ENCODE peak calls at places on chromosome 11, in four cellular contexts. K is right atrium auricular region, E is psoas muscle, U is gastrocnemius medialis. J is an unnamed sample.

GRCh38 chr11:73194593-73194992 is 23.5 kb upstream of the P2RY2 start:
- DNase-seq in K (no peak), E (peak; percentile 19), U (peak; percentile 6), J (no peak)

GRCh38 chr11:134949716-134950115 is 537.7 kb upstream of the B3GAT1 start:
- DNase-seq in K (no peak), E (no peak), U (no peak), J (no peak)

GRCh38 chr11:9754041-9754471 is 90.2 kb downstream of the SWAP70 start:
- DNase-seq in K (no peak), E (no peak), U (peak; percentile 44), J (no peak)

GRCh38 chr11:45266693-45267451 is 19.3 kb downstream of the SYT13 start:
- DNase-seq in K (no peak), E (no peak), U (no peak), J (no peak)

GRCh38 chr11:69854719-69855118 is 35.5 kb upstream of the FGF3 start:
- DNase-seq in K (no peak), E (no peak), U (no peak), J (no peak)

GRCh38 chr11:19967796-19968195 is 192.5 kb downstream of the DBX1 start:
- DNase-seq in K (no peak), E (no peak), U (no peak), J (no peak)

GRCh38 chr11:68803766-68804165 is 38.0 kb downstream of the CPT1A start:
- DNase-seq in K (no peak), E (no peak), U (no peak), J (no peak)

GRCh38 chr11:12449961-12450715 is 72.8 kb downstream of the PARVA start:
- DNase-seq in K (no peak), E (no peak), U (no peak), J (no peak)

GRCh38 chr11:33779849-33780528 is 5.7 kb upstream of the FBXO3 start:
- DNase-seq in K (no peak), E (no peak), U (no peak), J (no peak)

GRCh38 chr11:6387811-6388599 is 2.3 kb upstream of the SMPD1 start:
- DNase-seq in K (no peak), E (no peak), U (no peak), J (no peak)

GRCh38 chr11:19546325-19546724 is 166.3 kb upstream of the NAV2 start:
- DNase-seq in K (no peak), E (no peak), U (no peak), J (no peak)

GRCh38 chr11:18091731-18092130 is 14.2 kb downstream of the SAAL1 start:
- DNase-seq in K (no peak), E (no peak), U (no peak), J (no peak)

GRCh38 chr11:57649826-57650738 is at the start of gene YPEL4:
- DNase-seq in K (no peak), E (peak; percentile 66), U (no peak), J (peak; percentile 66)

GRCh38 chr11:12207384-12208150 is 97.2 kb downstream of the MICAL2 start:
- DNase-seq in K (no peak), E (no peak), U (no peak), J (no peak)

GRCh38 chr11:79076526-79077115 is 364.2 kb downstream of the TENM4 start:
- DNase-seq in K (no peak), E (no peak), U (no peak), J (no peak)

GRCh38 chr11:116421529-116422185 is 351.1 kb downstream of the BUD13 start:
- DNase-seq in K (no peak), E (no peak), U (no peak), J (no peak)

GRCh38 chr11:12544986-12545775 is 129.0 kb upstream of the TEAD1 start:
- DNase-seq in K (peak; percentile 58), E (no peak), U (no peak), J (no peak)

GRCh38 chr11:120817131-120817530 is 206.8 kb upstream of the TBCEL start:
- DNase-seq in K (no peak), E (no peak), U (no peak), J (no peak)

GRCh38 chr11:66844496-66845142 is 1.4 kb downstream of the RCE1 start:
- DNase-seq in K (no peak), E (peak; percentile 36), U (no peak), J (peak; percentile 20)

GRCh38 chr11:104134760-104135159 is 29.2 kb downstream of the PDGFD start:
- DNase-seq in K (no peak), E (no peak), U (no peak), J (no peak)

GRCh38 chr11:24005202-24005876 is 491.5 kb upstream of the LUZP2 start:
- DNase-seq in K (no peak), E (no peak), U (no peak), J (no peak)

GRCh38 chr11:95378106-95378505 is 147.1 kb upstream of the SESN3 start:
- DNase-seq in K (no peak), E (no peak), U (peak; percentile 12), J (no peak)

GRCh38 chr11:116703421-116703820 is 69.4 kb downstream of the BUD13 start:
- DNase-seq in K (no peak), E (no peak), U (no peak), J (no peak)

GRCh38 chr11:69241844-69242582 is 51.9 kb upstream of the MYEOV start:
- DNase-seq in K (no peak), E (no peak), U (no peak), J (no peak)

GRCh38 chr11:107998761-107999160 is 9.9 kb upstream of the CUL5 start:
- DNase-seq in K (no peak), E (no peak), U (no peak), J (no peak)

GRCh38 chr11:31770011-31770410 is 41.1 kb downstream of the PAX6 start:
- DNase-seq in K (no peak), E (no peak), U (no peak), J (no peak)

GRCh38 chr11:129375731-129376657 is at the start of gene BARX2:
- DNase-seq in K (no peak), E (no peak), U (no peak), J (no peak)

GRCh38 chr11:62788991-62789390 is 1.8 kb downstream of the TMEM179B start:
- DNase-seq in K (no peak), E (no peak), U (no peak), J (no peak)

GRCh38 chr11:42631223-42631843 is 680.5 kb upstream of the API5 start:
- DNase-seq in K (no peak), E (no peak), U (no peak), J (no peak)

GRCh38 chr11:45383229-45383628 is 97.1 kb upstream of the SYT13 start:
- DNase-seq in K (no peak), E (no peak), U (no peak), J (no peak)

GRCh38 chr11:133366088-133366487 is 166.2 kb downstream of the OPCML start:
- DNase-seq in K (no peak), E (no peak), U (no peak), J (no peak)

GRCh38 chr11:35526370-35526792 is 965 bp upstream of the PAMR1 start:
- DNase-seq in K (no peak), E (no peak), U (no peak), J (no peak)

GRCh38 chr11:35531246-35531645 is 5.8 kb upstream of the PAMR1 start:
- DNase-seq in K (no peak), E (no peak), U (no peak), J (no peak)

GRCh38 chr11:35524780-35525179 is 636 bp downstream of the PAMR1 start:
- DNase-seq in K (no peak), E (no peak), U (no peak), J (no peak)

GRCh38 chr11:35525501-35526175 is at the start of gene PAMR1:
- DNase-seq in K (peak; percentile 76), E (peak; percentile 72), U (peak; percentile 25), J (no peak)

GRCh38 chr11:35529971-35530495 is 4.6 kb upstream of the PAMR1 start:
- DNase-seq in K (no peak), E (no peak), U (no peak), J (no peak)
- H3K4me1 ChIP-seq in K (no peaks in the 10 kb centered on the region), E (no peaks in the 10 kb centered on the region), U (no peaks in the 10 kb centered on the region), J (no peaks in the 10 kb centered on the region)

DNA sequence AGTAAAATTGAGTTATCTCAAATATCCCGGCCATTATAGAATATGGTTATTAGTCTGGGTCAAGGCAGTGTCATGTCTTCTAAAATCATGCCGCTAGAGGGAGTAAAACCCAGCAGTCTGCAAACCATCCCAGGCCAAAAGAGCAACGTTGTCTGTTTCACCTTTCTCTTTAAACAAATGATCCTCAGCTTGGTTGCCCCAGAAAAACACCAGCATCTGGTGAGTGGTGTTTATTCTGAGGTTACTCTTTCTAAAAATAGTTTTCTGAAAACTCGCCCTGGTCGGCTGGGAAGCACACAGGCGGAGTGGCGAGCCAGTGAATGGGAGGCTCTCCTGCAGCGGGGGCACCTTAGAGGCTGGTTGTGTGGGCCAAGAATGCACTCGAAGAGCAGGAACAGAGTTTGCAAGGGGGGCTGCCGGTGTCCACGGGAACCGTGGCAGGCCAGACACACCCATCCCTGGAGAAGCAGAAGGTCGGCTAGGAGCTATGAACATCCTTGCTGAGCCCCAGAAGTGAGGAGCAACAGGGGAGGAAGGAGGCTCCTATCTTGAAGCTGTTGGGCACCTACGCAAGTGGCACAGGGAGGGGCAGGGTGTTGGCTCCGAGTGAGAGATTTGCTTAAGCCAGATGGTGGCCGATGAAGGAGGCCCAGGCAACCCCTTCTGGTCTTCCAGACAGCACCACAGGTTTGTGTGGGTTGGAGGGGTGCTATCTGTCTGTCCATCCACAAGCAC is 297.1 kb downstream of the ETS1 start:
- DNase-seq in K (peak; percentile 63), E (peak; percentile 59), U (peak; percentile 35), J (peak; percentile 83)
- H3K4me3 ChIP-seq in K (peak overlapping the region; percentile 3), E (peak overlapping the region; percentile 48), U (peak overlapping the region; percentile 30), J (peak overlapping the region; percentile 61)

GRCh38 chr11:3055881-3056280 is 1.3 kb downstream of the CARS1 start:
- DNase-seq in K (no peak), E (no peak), U (peak; percentile 10), J (no peak)
- H3K27ac ChIP-seq in K (no peak overlapping the region), E (peak overlapping the region; percentile 89), U (no peak overlapping the region), J (peak overlapping the region; percentile 91)

GRCh38 chr11:122837528-122838346 is 563 bp upstream of the CRTAM start:
- DNase-seq in K (no peak), E (no peak), U (no peak), J (no peak)

GRCh38 chr11:122836916-122837315 is 1.4 kb upstream of the CRTAM start:
- DNase-seq in K (no peak), E (no peak), U (no peak), J (no peak)

GRCh38 chr11:122833133-122833470 is 5.2 kb upstream of the CRTAM start:
- DNase-seq in K (no peak), E (no peak), U (no peak), J (no peak)

GRCh38 chr11:122834065-122834464 is 4.2 kb upstream of the CRTAM start:
- DNase-seq in K (no peak), E (no peak), U (no peak), J (no peak)
- H3K4me1 ChIP-seq in K (no peaks in the 10 kb centered on the region), E (no peaks in the 10 kb centered on the region), U (no peaks in the 10 kb centered on the region), J (peaks cover 21% of the 10 kb centered on the region)

J was measured in naive thymus-derived CD4-positive, alpha-beta T cell.